ENCODE peak calls at places on chromosomes 13 and 19, in six cellular contexts. L, S, G, F, V and W are unnamed samples. For H3K4me1, the result is how much of the 10 kb centered on the place peaks cover.

GRCh38 chr13:75705395-75705794 is 69.3 kb downstream of the LMO7 start:
- DNase-seq in F (no peak), G (no peak), L (no peak), S (no peak), V (no peak), W (peak)

GRCh38 chr19:22832031-22832762 is at the start of gene ZNF723:
- DNase-seq in G (no peak), V (no peak), L (no peak), F (no peak), S (no peak), W (no peak)

GRCh38 chr19:7912697-7913564 is 1.7 kb upstream of the TGFBR3L start:
- DNase-seq in V (no peak), S (no peak), F (no peak), G (no peak), L (no peak), W (no peak)

GRCh38 chr19:46296722-46297431 is at the start of gene HIF3A:
- DNase-seq in L (peak), S (peak), F (peak), G (peak), V (no peak), W (no peak)

GRCh38 chr13:113091891-113092775 is 13.5 kb upstream of the F7 start:
- DNase-seq in L (no peak), F (no peak), G (no peak), S (no peak), V (no peak), W (no peak)

GRCh38 chr13:65090191-65090590 is 2139.9 kb downstream of the PCDH9 start:
- DNase-seq in F (no peak), S (no peak), V (no peak), L (no peak), G (no peak), W (no peak)

GRCh38 chr19:3359850-3360493 is 6.4 kb upstream of the NFIC start:
- DNase-seq in L (no peak), G (peak), S (no peak), F (peak), V (no peak), W (no peak)

GRCh38 chr19:4877753-4878490 is 10.5 kb upstream of the PLIN3 start:
- DNase-seq in V (no peak), G (peak), F (peak), L (peak), S (no peak), W (no peak)

GRCh38 chr19:51102991-51103390 is 5.2 kb downstream of the CTU1 start:
- DNase-seq in F (no peak), L (no peak), G (no peak), S (no peak), V (no peak), W (no peak)

GRCh38 chr13:32824061-32824460 is 192.2 kb upstream of the KL start:
- DNase-seq in F (no peak), G (no peak), V (no peak), S (no peak), L (no peak), W (no peak)

GRCh38 chr19:33627962-33628839 is 6.4 kb downstream of the CHST8 start:
- DNase-seq in G (no peak), L (no peak), V (no peak), S (no peak), F (no peak), W (no peak)

GRCh38 chr13:76523740-76524382 is 362.3 kb downstream of the KCTD12 start:
- DNase-seq in G (no peak), V (no peak), L (no peak), F (no peak), S (no peak), W (no peak)

GRCh38 chr13:60759499-60759898 is 362.5 kb downstream of the TDRD3 start:
- DNase-seq in L (no peak), G (no peak), F (peak), V (peak), S (no peak), W (no peak)

GRCh38 chr19:43501661-43502418 is 2.7 kb downstream of the PHLDB3 start:
- DNase-seq in S (no peak), V (no peak), F (no peak), G (peak), L (peak), W (no peak)

GRCh38 chr19:3606690-3607289 is at the start of gene TBXA2R:
- DNase-seq in G (peak), L (peak), V (no peak), S (no peak), F (peak), W (peak)

GRCh38 chr13:39415003-39415402 is 188.0 kb downstream of the LHFPL6 start:
- DNase-seq in L (no peak), S (no peak), G (no peak), V (peak), F (no peak), W (no peak)

GRCh38 chr13:48400820-48401219 is 12.1 kb downstream of the LPAR6 start:
- DNase-seq in L (no peak), V (no peak), S (no peak), G (no peak), F (no peak), W (no peak)

GRCh38 chr19:45117666-45118065 is 24.7 kb downstream of the PPP1R37 start:
- DNase-seq in V (no peak), G (no peak), L (no peak), S (no peak), F (no peak), W (no peak)
- H3K4me1 ChIP-seq in V (under half), G (under half), L (under half), S (under half), F (under half), W (under half)

GRCh38 chr13:62908321-62908720 is 1492.7 kb upstream of the PCDH20 start:
- DNase-seq in L (no peak), V (no peak), S (no peak), F (no peak), G (no peak), W (no peak)
- TF ChIP-seq YY1 in L (no peak), V (no peak), S (no peak), F (no peak), G (no peak), W (no peak)

GRCh38 chr19:18510216-18510615 is 11.7 kb downstream of the ELL start:
- DNase-seq in S (no peak), G (no peak), L (no peak), V (no peak), F (no peak), W (no peak)
- H3K4me1 ChIP-seq in S (under half), G (under half), L (under half), V (half or more), F (under half), W (under half)

GRCh38 chr19:32041681-32042292 is 303.6 kb upstream of the ZNF507 start:
- DNase-seq in V (peak), G (peak), L (peak), F (peak), S (peak), W (no peak)
- TF ChIP-seq YY1 in V (no peak), G (no peak), L (no peak), F (no peak), S (no peak), W (no peak)